ENCODE peak calls at places on chromosomes 12 and 14, in eight cellular contexts. L is lower lobe of right lung; X is upper lobe of right lung; R is CD8-positive, alpha-beta T cell; G is PC-9; P is transverse colon; C is CD4-positive, alpha-beta T cell; F is bronchial epithelial cell. Q is an unnamed sample.

GRCh38 chr12:109624467-109624866 is 50.9 kb downstream of the MVK start:
- DNase-seq in L (no peak), X (no peak), R (no peak), G (no peak), P (no peak), C (no peak), F (peak; percentile 15), Q (no peak)

GRCh38 chr12:49121047-49121696 is 10.0 kb downstream of the TUBA1B start:
- DNase-seq in L (no peak), X (no peak), R (no peak), G (no peak), P (peak; percentile 58), C (no peak), F (peak; percentile 50), Q (peak; percentile 27)

GRCh38 chr14:46344327-46344937 is 307.1 kb downstream of the RPL10L start:
- DNase-seq in L (no peak), X (no peak), R (no peak), G (peak; percentile 1), P (no peak), C (no peak), F (peak; percentile 54), Q (no peak)

GRCh38 chr12:93146278-93146939 is 217.3 kb upstream of the EEA1 start:
- DNase-seq in L (no peak), X (no peak), R (no peak), G (no peak), P (no peak), C (no peak), F (peak; percentile 54), Q (no peak)

GRCh38 chr14:75705014-75705413 is 44.0 kb downstream of the TTLL5 start:
- DNase-seq in L (no peak), X (no peak), R (no peak), G (no peak), P (no peak), C (no peak), F (no peak), Q (no peak)

GRCh38 chr12:91189526-91189925 is 6.9 kb upstream of the DCN start:
- DNase-seq in L (no peak), X (no peak), R (no peak), G (no peak), P (no peak), C (no peak), F (peak; percentile 55), Q (no peak)

GRCh38 chr12:56431850-56432249 is 17.4 kb downstream of the TIMELESS start:
- DNase-seq in L (no peak), X (no peak), R (no peak), G (no peak), P (no peak), C (no peak), F (peak; percentile 34), Q (no peak)

GRCh38 chr12:70185301-70185700 is 57.9 kb upstream of the CNOT2 start:
- DNase-seq in L (no peak), X (no peak), R (no peak), G (no peak), P (no peak), C (no peak), F (peak; percentile 81), Q (no peak)

GRCh38 chr12:107440596-107440995 is 245.0 kb upstream of the PWP1 start:
- DNase-seq in L (no peak), X (no peak), R (no peak), G (no peak), P (no peak), C (no peak), F (no peak), Q (no peak)

GRCh38 chr14:59869381-59870255 is 958 bp downstream of the RTN1 start:
- DNase-seq in L (peak; percentile 44), X (no peak), R (no peak), G (no peak), P (no peak), C (no peak), F (no peak), Q (no peak)

GRCh38 chr12:108948369-108948768 is 68.5 kb downstream of the DAO start:
- DNase-seq in L (no peak), X (no peak), R (no peak), G (no peak), P (no peak), C (no peak), F (peak; percentile 19), Q (no peak)

GRCh38 chr14:102316048-102316745 is 3.3 kb upstream of the ZNF839 start:
- DNase-seq in L (no peak), X (no peak), R (no peak), G (no peak), P (peak; percentile 39), C (no peak), F (peak; percentile 34), Q (no peak)

GRCh38 chr12:58566599-58566998 is 353.7 kb downstream of the LRIG3 start:
- DNase-seq in L (no peak), X (no peak), R (no peak), G (no peak), P (no peak), C (no peak), F (no peak), Q (no peak)

GRCh38 chr12:74537126-74537706 is 419 bp upstream of the ATXN7L3B start:
- DNase-seq in L (no peak), X (no peak), R (no peak), G (no peak), P (no peak), C (no peak), F (peak; percentile 67), Q (no peak)

GRCh38 chr14:97757491-97757890 is 960.3 kb downstream of the VRK1 start:
- DNase-seq in L (no peak), X (no peak), R (no peak), G (no peak), P (no peak), C (no peak), F (no peak), Q (no peak)

GRCh38 chr12:69897744-69898143 is 72.7 kb downstream of the MYRFL start:
- DNase-seq in L (no peak), X (no peak), R (no peak), G (peak; percentile 40), P (no peak), C (no peak), F (peak; percentile 77), Q (peak; percentile 46)

GRCh38 chr14:71190691-71191090 is 283.4 kb downstream of the PCNX1 start:
- DNase-seq in L (no peak), X (no peak), R (no peak), G (no peak), P (no peak), C (no peak), F (no peak), Q (no peak)

DNA sequence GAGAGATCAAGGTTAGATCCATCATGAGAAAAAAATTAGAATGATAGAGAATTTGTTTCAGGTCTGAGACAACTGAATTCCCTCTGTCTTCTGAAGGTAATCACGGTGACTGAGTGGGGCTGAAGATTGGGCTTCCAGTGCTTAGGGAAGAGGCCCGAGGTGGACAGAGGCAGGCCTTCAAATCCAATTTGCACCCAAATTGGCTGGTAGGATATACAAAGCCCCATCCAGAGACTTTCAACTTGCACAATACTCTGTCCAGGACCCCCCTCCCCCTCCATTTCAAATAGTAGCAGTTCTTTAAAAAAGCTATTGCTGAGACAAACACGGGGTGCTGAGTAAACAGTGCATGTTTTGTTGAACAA is 3.7 kb upstream of the FOXG1 start:
- DNase-seq in L (no peak), X (no peak), R (no peak), G (no peak), P (no peak), C (no peak), F (no peak), Q (no peak)
- H3K27me3 ChIP-seq in L (peaks cover 93% of the 10 kb centered on the region), X (peaks cover 93% of the 10 kb centered on the region), R (peaks cover 10% of the 10 kb centered on the region), G (no peaks in the 10 kb centered on the region), P (peaks cover 96% of the 10 kb centered on the region), C (peaks cover 81% of the 10 kb centered on the region), F (peaks cover 64% of the 10 kb centered on the region), Q (peaks cover 95% of the 10 kb centered on the region)

DNA sequence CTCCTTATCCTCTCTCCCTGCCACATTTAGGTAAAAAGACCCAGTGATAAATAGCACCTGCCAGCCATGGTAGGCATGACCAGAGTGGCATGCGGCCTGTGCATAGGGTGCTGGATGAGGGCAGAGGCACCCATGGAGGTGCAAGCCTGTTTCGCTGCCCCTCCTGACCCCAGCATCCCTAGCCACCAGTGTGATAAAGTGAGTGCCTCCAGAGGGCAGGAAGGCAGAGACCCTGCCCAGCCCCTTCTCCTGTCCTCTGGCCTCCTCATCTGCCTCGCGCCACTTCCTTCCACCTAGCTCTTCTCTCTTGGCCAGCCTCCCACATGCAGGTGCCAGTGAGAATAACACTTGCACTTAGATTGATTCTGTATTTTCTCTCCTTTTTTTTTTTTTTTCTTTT is 108.3 kb upstream of the FUT8 start:
- DNase-seq in L (no peak), X (no peak), R (no peak), G (no peak), P (peak; percentile 40), C (no peak), F (no peak), Q (no peak)
- TF ChIP-seq CTCF in L (no peak), X (no peak), R (no peak), G (no peak), P (no peak), C (no peak), F (no peak), Q (no peak)

DNA sequence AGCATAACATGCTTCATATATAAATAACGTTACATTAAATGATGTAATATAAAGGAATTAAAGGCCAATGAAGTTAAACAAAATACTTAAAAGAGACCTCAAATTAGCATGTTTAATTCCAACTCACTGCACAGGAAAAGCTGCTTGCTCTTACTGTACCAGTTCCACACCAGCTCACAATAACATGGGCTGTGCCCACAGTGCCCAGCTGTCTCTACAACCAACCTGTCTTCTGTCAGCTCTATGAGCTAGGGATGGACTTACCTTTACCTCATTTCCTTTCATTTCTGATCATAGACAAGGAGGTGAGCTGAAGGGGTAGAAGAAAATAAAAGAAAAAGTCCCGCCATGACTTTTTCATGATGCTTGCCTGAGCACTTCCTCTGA is 64.8 kb downstream of the NKX2-1 start:
- DNase-seq in L (no peak), X (no peak), R (no peak), G (no peak), P (no peak), C (no peak), F (no peak), Q (no peak)
- H3K27me3 ChIP-seq in L (no peaks in the 10 kb centered on the region), X (peaks cover under 1% of the 10 kb centered on the region), R (no peaks in the 10 kb centered on the region), G (no peaks in the 10 kb centered on the region), P (no peaks in the 10 kb centered on the region), C (no peaks in the 10 kb centered on the region), F (no peaks in the 10 kb centered on the region), Q (no peaks in the 10 kb centered on the region)

GRCh38 chr12:76952995-76953394 is 74.2 kb upstream of the CSRP2 start:
- DNase-seq in L (no peak), X (no peak), R (no peak), G (peak; percentile 27), P (no peak), C (no peak), F (peak; percentile 80), Q (no peak)
- TF ChIP-seq CTCF in L (no peak), X (no peak), R (no peak), G (no peak), P (no peak), C (no peak), F (peak; percentile 19), Q (no peak)

GRCh38 chr14:91232631-91233030 is 11.9 kb downstream of the GPR68 start:
- DNase-seq in L (no peak), X (no peak), R (no peak), G (no peak), P (no peak), C (no peak), F (no peak), Q (no peak)
- H3K27me3 ChIP-seq in L (no peaks in the 10 kb centered on the region), X (no peaks in the 10 kb centered on the region), R (no peaks in the 10 kb centered on the region), G (no peaks in the 10 kb centered on the region), P (no peaks in the 10 kb centered on the region), C (no peaks in the 10 kb centered on the region), F (no peaks in the 10 kb centered on the region), Q (no peaks in the 10 kb centered on the region)